ENCODE peak calls at places on chromosomes 12 and 14, in six cellular contexts. Q, G, Z, N, X and I are unnamed samples.

GRCh38 chr14:68377459-68377858 is 415.4 kb downstream of the ZFP36L1 start:
- DNase-seq in Q (no peak), G (peak; percentile 60), Z (peak; percentile 30), N (peak; percentile 62), X (no peak), I (no peak)

GRCh38 chr12:120692524-120693033 is 5.6 kb downstream of the MLEC start:
- DNase-seq in Q (no peak), G (no peak), Z (peak; percentile 19), N (no peak), X (no peak), I (no peak)

GRCh38 chr12:56333679-56334489 is at the start of gene PAN2:
- DNase-seq in Q (peak; percentile 97), G (peak; percentile 99), Z (peak; percentile 98), N (peak; percentile 97), X (peak; percentile 95), I (peak; percentile 99)

GRCh38 chr12:122366685-122367475 is 55.6 kb downstream of the CLIP1 start:
- DNase-seq in Q (peak; percentile 90), G (peak; percentile 96), Z (peak; percentile 96), N (peak; percentile 93), X (peak; percentile 93), I (peak; percentile 90)

GRCh38 chr12:56385873-56386272 is 23.2 kb upstream of the APOF start:
- DNase-seq in Q (no peak), G (peak; percentile 43), Z (peak; percentile 16), N (no peak), X (no peak), I (no peak)

GRCh38 chr14:61652526-61653262 is 42.6 kb upstream of the HIF1A start:
- DNase-seq in Q (no peak), G (peak; percentile 45), Z (no peak), N (no peak), X (no peak), I (peak; percentile 15)

GRCh38 chr14:95901014-95901413 is 24.4 kb downstream of the TUNAR start:
- DNase-seq in Q (no peak), G (no peak), Z (no peak), N (peak; percentile 27), X (no peak), I (peak; percentile 79)

GRCh38 chr14:58426819-58427288 is 477 bp downstream of the TIMM9 start:
- DNase-seq in Q (peak; percentile 84), G (peak; percentile 80), Z (peak; percentile 72), N (no peak), X (peak; percentile 42), I (peak; percentile 76)

GRCh38 chr14:24066490-24067132 is 4.8 kb upstream of the CPNE6 start:
- DNase-seq in Q (no peak), G (no peak), Z (no peak), N (no peak), X (no peak), I (no peak)

GRCh38 chr14:61608245-61609142 is 86.8 kb upstream of the HIF1A start:
- DNase-seq in Q (peak; percentile 60), G (peak; percentile 56), Z (peak; percentile 48), N (peak; percentile 76), X (no peak), I (peak; percentile 27)

GRCh38 chr12:4909397-4909733 is 340 bp upstream of the KCNA1 start:
- DNase-seq in Q (no peak), G (no peak), Z (no peak), N (no peak), X (no peak), I (no peak)

GRCh38 chr12:122834921-122835692 is at the start of gene HIP1R:
- DNase-seq in Q (peak; percentile 66), G (peak; percentile 15), Z (no peak), N (no peak), X (no peak), I (peak; percentile 90)

GRCh38 chr12:122851820-122852219 is 16.6 kb downstream of the HIP1R start:
- DNase-seq in Q (peak; percentile 92), G (peak; percentile 95), Z (peak; percentile 76), N (peak; percentile 86), X (peak; percentile 50), I (peak; percentile 86)

GRCh38 chr14:96261772-96262485 is 5.9 kb downstream of the BDKRB1 start:
- DNase-seq in Q (no peak), G (no peak), Z (no peak), N (no peak), X (no peak), I (no peak)

GRCh38 chr14:69325646-69326265 is 65.8 kb downstream of the GALNT16 start:
- DNase-seq in Q (no peak), G (no peak), Z (peak; percentile 13), N (no peak), X (no peak), I (no peak)

GRCh38 chr12:91316161-91316759 is 133.6 kb upstream of the DCN start:
- DNase-seq in Q (peak; percentile 3), G (no peak), Z (no peak), N (peak; percentile 33), X (no peak), I (no peak)

GRCh38 chr12:49887536-49888401 is 15.9 kb downstream of the FAIM2 start:
- DNase-seq in Q (no peak), G (no peak), Z (no peak), N (no peak), X (no peak), I (no peak)

GRCh38 chr12:50088577-50089335 is 3.6 kb downstream of the SMARCD1 start:
- DNase-seq in Q (peak; percentile 60), G (peak; percentile 66), Z (peak; percentile 71), N (peak; percentile 56), X (no peak), I (peak; percentile 48)

GRCh38 chr14:49972199-49972671 is 79.4 kb downstream of the ARF6 start:
- DNase-seq in Q (peak; percentile 73), G (peak; percentile 80), Z (peak; percentile 61), N (peak; percentile 58), X (peak; percentile 44), I (peak; percentile 52)

GRCh38 chr14:69673099-69673498 is 61.7 kb downstream of the SUSD6 start:
- DNase-seq in Q (no peak), G (no peak), Z (no peak), N (no peak), X (no peak), I (no peak)

GRCh38 chr12:92417343-92417742 is 271.7 kb upstream of the BTG1 start:
- DNase-seq in Q (no peak), G (no peak), Z (no peak), N (no peak), X (no peak), I (no peak)

GRCh38 chr12:71871116-71871515 is 31.6 kb downstream of the TBC1D15 start:
- DNase-seq in Q (peak; percentile 73), G (peak; percentile 64), Z (peak; percentile 66), N (peak; percentile 55), X (peak; percentile 27), I (peak; percentile 15)

GRCh38 chr14:93079321-93079720 is 36.4 kb downstream of the ITPK1 start:
- DNase-seq in Q (no peak), G (no peak), Z (no peak), N (no peak), X (no peak), I (no peak)

GRCh38 chr12:69046920-69047319 is 113.9 kb upstream of the CPM start:
- DNase-seq in Q (no peak), G (no peak), Z (no peak), N (no peak), X (no peak), I (no peak)

GRCh38 chr12:96774501-96775256 is 132.4 kb upstream of the NEDD1 start:
- DNase-seq in Q (no peak), G (peak; percentile 72), Z (no peak), N (peak; percentile 9), X (no peak), I (peak; percentile 22)

GRCh38 chr12:162467-163307 is 51.3 kb downstream of the SLC6A12 start:
- DNase-seq in Q (no peak), G (no peak), Z (no peak), N (no peak), X (no peak), I (peak; percentile 39)

GRCh38 chr14:28301179-28301578 is 465.4 kb upstream of the FOXG1 start:
- DNase-seq in Q (no peak), G (no peak), Z (no peak), N (no peak), X (no peak), I (no peak)

GRCh38 chr12:76848132-76848531 is 30.7 kb downstream of the CSRP2 start:
- DNase-seq in Q (no peak), G (no peak), Z (no peak), N (no peak), X (no peak), I (no peak)

GRCh38 chr14:38721822-38722431 is 381.1 kb downstream of the SEC23A start:
- DNase-seq in Q (peak; percentile 56), G (peak; percentile 68), Z (peak; percentile 78), N (peak; percentile 43), X (peak; percentile 6), I (peak; percentile 74)